ENCODE peak calls at places on chromosome 20, in five cellular contexts. B, X, G, O and R are unnamed samples.

GRCh38 chr20:51446656-51447055 is 95.9 kb downstream of the NFATC2 start:
- DNase-seq in O (no peak), B (peak; percentile 86), G (peak; percentile 75), X (no peak), R (no peak)

GRCh38 chr20:41649489-41649888 is 31.3 kb upstream of the CHD6 start:
- DNase-seq in X (no peak), G (no peak), O (no peak), B (no peak), R (no peak)

GRCh38 chr20:60642546-60642945 is 609.5 kb upstream of the CDH4 start:
- DNase-seq in X (no peak), O (no peak), G (no peak), B (no peak), R (no peak)

GRCh38 chr20:62355527-62356142 is 11.5 kb downstream of the LAMA5 start:
- DNase-seq in O (no peak), B (peak; percentile 91), X (no peak), G (no peak), R (no peak)

GRCh38 chr20:991850-992249 is 10.3 kb downstream of the RSPO4 start:
- DNase-seq in X (no peak), B (peak; percentile 41), G (no peak), O (no peak), R (no peak)

GRCh38 chr20:57610261-57610952 is 9.8 kb downstream of the ZBP1 start:
- DNase-seq in X (no peak), G (no peak), O (no peak), B (no peak), R (no peak)

GRCh38 chr20:50020283-50020682 is 37.5 kb downstream of the SNAI1 start:
- DNase-seq in O (no peak), G (no peak), X (no peak), B (peak; percentile 55), R (no peak)

GRCh38 chr20:47672886-47673670 is 112.2 kb downstream of the SULF2 start:
- DNase-seq in G (no peak), X (no peak), O (no peak), B (no peak), R (no peak)

GRCh38 chr20:8244637-8245036 is 112.6 kb downstream of the PLCB1 start:
- DNase-seq in X (no peak), G (peak; percentile 9), O (no peak), B (no peak), R (peak; percentile 4)